ENCODE peak calls at places on chromosomes 7 and 10, in six cellular contexts. Q is HFF-Myc, T is gastrocnemius medialis, G is adipocyte, P is brain microvascular endothelial cell, K is fibroblast of lung. U is an unnamed sample.

GRCh38 chr7:69801729-69802688 is 203.7 kb downstream of the AUTS2 start:
- DNase-seq in Q (no peak), T (no peak), G (no peak), P (no peak), K (no peak), U (no peak)

GRCh38 chr7:4020086-4020485 is 662.0 kb upstream of the FOXK1 start:
- DNase-seq in Q (no peak), T (no peak), G (no peak), P (no peak), K (no peak), U (no peak)

GRCh38 chr7:88224596-88225275 is 4.9 kb upstream of the SRI start:
- DNase-seq in Q (no peak), T (no peak), G (peak), P (peak), K (peak), U (peak)

GRCh38 chr7:139772837-139773236 is 5.0 kb downstream of the HIPK2 start:
- DNase-seq in Q (no peak), T (no peak), G (no peak), P (no peak), K (no peak), U (no peak)

GRCh38 chr10:74384615-74385213 is 233.7 kb downstream of the ADK start:
- DNase-seq in Q (no peak), T (no peak), G (no peak), P (no peak), K (no peak), U (no peak)

GRCh38 chr10:49666054-49666453 is 13.4 kb upstream of the C10orf53 start:
- DNase-seq in Q (no peak), T (no peak), G (no peak), P (no peak), K (no peak), U (no peak)

GRCh38 chr10:103069453-103070331 is 123.4 kb downstream of the NT5C2 start:
- DNase-seq in Q (no peak), T (peak), G (peak), P (peak), K (peak), U (peak)

GRCh38 chr10:102799691-102800435 is 37.4 kb downstream of the CYP17A1 start:
- DNase-seq in Q (no peak), T (peak), G (no peak), P (no peak), K (no peak), U (no peak)

GRCh38 chr7:84913731-84914130 is 273.1 kb downstream of the SEMA3D start:
- DNase-seq in Q (no peak), T (no peak), G (peak), P (no peak), K (peak), U (no peak)

GRCh38 chr10:71780722-71781121 is 7.4 kb upstream of the VSIR start:
- DNase-seq in Q (no peak), T (no peak), G (no peak), P (no peak), K (no peak), U (no peak)

GRCh38 chr10:122083478-122084025 is 94.6 kb downstream of the TACC2 start:
- DNase-seq in Q (no peak), T (no peak), G (no peak), P (no peak), K (no peak), U (no peak)

GRCh38 chr7:22811746-22812280 is 10.8 kb downstream of the TOMM7 start:
- DNase-seq in Q (no peak), T (no peak), G (no peak), P (no peak), K (no peak), U (no peak)

GRCh38 chr7:134454277-134454676 is 4.6 kb downstream of the AKR1B1 start:
- DNase-seq in Q (no peak), T (no peak), G (no peak), P (no peak), K (peak), U (no peak)

GRCh38 chr7:1924185-1924817 is 254.2 kb downstream of the ELFN1 start:
- DNase-seq in Q (no peak), T (no peak), G (peak), P (no peak), K (no peak), U (no peak)

GRCh38 chr7:81457858-81458522 is 311.9 kb downstream of the HGF start:
- DNase-seq in Q (no peak), T (no peak), G (peak), P (no peak), K (peak), U (peak)

GRCh38 chr10:62047240-62047897 is 145.9 kb downstream of the ARID5B start:
- DNase-seq in Q (no peak), T (no peak), G (no peak), P (peak), K (no peak), U (no peak)

GRCh38 chr10:62049815-62050626 is 148.5 kb downstream of the ARID5B start:
- DNase-seq in Q (no peak), T (no peak), G (peak), P (no peak), K (no peak), U (no peak)

GRCh38 chr10:62047960-62048383 is 146.5 kb downstream of the ARID5B start:
- DNase-seq in Q (no peak), T (peak), G (peak), P (no peak), K (no peak), U (no peak)

GRCh38 chr10:62048919-62049636 is 147.6 kb downstream of the ARID5B start:
- DNase-seq in Q (peak), T (peak), G (peak), P (peak), K (peak), U (peak)

GRCh38 chr10:62048473-62048872 is 147.0 kb downstream of the ARID5B start:
- DNase-seq in Q (no peak), T (no peak), G (peak), P (no peak), K (no peak), U (no peak)
- H3K4me3 ChIP-seq in Q (peak), T (peak), G (peak), P (no peak), K (peak), U (no peak)

GRCh38 chr7:50164552-50165220 is 71.6 kb upstream of the ZPBP start:
- DNase-seq in Q (no peak), T (no peak), G (no peak), P (no peak), K (no peak), U (no peak)

GRCh38 chr7:50166997-50167961 is 74.2 kb upstream of the ZPBP start:
- DNase-seq in Q (no peak), T (no peak), G (no peak), P (no peak), K (no peak), U (no peak)
- H3K4me3 ChIP-seq in Q (no peak), T (no peak), G (no peak), P (no peak), K (no peak), U (no peak)

DNA sequence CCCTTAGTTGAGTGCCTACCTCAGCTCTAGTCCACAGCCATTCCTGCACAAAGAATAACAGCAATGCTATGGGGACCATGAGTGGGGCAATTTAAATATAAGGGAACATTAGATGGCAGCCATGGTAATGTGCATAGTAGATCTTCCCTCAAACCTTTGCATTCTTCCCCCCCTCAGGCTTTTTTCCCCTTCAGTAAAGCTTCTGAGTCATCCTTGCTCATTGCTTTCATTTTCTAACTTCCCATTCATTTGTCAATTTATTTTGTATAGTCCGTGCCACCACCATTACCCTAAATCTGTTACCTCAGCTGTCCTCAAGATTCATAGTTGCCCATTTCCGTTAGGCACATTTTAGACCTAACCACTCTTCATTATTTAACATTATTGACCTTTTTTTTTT is 10.7 kb downstream of the HECTD2 start:
- DNase-seq in Q (no peak), T (no peak), G (peak), P (peak), K (peak), U (no peak)
- H3K4me3 ChIP-seq in Q (no peak), T (no peak), G (no peak), P (peak), K (no peak), U (no peak)

DNA sequence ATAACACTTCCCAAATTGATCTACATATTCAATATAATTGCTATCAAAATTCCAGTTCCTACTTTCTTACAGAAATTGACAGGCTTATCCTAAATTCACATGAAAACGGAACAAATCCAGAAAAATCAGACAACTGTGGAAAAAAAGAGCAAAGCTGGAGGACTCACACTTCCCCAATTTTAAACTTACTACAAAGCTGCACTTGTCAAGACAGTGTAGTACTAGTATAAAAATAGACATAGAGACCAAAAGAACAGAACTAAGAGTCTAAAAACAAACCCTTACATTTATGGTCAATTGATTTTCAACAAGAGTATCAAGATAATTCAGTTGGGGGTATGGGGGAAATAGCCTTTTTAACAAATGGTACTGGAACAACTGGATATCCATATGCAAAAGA is 27.5 kb downstream of the LMBR1 start:
- DNase-seq in Q (no peak), T (no peak), G (no peak), P (no peak), K (no peak), U (no peak)
- H3K4me3 ChIP-seq in Q (no peak), T (no peak), G (no peak), P (no peak), K (no peak), U (no peak)

GRCh38 chr10:5628798-5629788 is 37.3 kb downstream of the ASB13 start:
- DNase-seq in Q (no peak), T (no peak), G (peak), P (no peak), K (peak), U (no peak)
- H3K4me3 ChIP-seq in Q (peak), T (peak), G (peak), P (peak), K (peak), U (peak)

GRCh38 chr10:95500649-95501048 is 60.5 kb downstream of the SORBS1 start:
- DNase-seq in Q (no peak), T (peak), G (no peak), P (no peak), K (no peak), U (no peak)
- H3K4me3 ChIP-seq in Q (no peak), T (no peak), G (no peak), P (no peak), K (no peak), U (no peak)

DNA sequence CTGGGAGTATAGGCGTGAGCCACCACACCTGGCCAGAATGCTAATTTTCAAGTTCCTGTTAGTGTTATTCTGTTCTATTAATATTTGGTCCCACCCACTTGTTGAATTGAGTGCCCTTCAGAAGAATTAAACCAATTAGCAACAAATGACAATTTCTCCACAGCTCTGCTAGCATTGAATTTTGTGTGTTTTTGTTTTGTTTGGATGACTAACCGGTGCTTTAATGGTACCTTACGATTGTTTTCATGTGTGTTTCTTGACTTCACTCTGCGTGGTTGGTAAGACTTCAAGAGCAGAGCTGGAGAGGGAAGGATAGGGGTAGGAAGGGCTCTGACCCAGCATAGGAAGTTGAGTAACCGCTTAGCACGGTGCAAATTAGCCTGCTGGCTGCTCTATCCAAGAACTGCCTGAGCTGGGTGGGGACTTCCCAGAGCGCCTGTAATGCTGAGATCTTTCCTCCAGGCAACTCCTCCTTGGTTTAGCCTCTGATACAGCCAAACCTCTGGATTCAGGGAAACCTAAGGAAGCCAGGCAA is 4.6 kb downstream of the ARPC1B start:
- DNase-seq in Q (peak), T (peak), G (peak), P (peak), K (peak), U (peak)
- H3K4me3 ChIP-seq in Q (peak), T (no peak), G (peak), P (no peak), K (peak), U (no peak)